ENCODE peak calls at places on chromosomes 16 and 17, in ten cellular contexts. One of them, this sample, is unnamed.

GRCh38 chr17:80195671-80196529 is 24.2 kb downstream of the SGSH start:
- DNase-seq in ascending aorta: no peak
- DNase-seq in BJ: no peak
- DNase-seq in uterus: no peak
- DNase-seq in fibroblast of pulmonary artery: peak; percentile 15
- DNase-seq in cardiac fibroblast: peak; percentile 11
- DNase-seq in lower leg skin: no peak
- DNase-seq in lower lobe of right lung: no peak
- DNase-seq in OCI-LY7: peak; percentile 51
- DNase-seq in GM12865: peak; percentile 43
- DNase-seq in this sample: no peak

GRCh38 chr17:57911834-57912673 is 43.2 kb downstream of the CUEDC1 start:
- DNase-seq in ascending aorta: peak; percentile 88
- DNase-seq in BJ: no peak
- DNase-seq in uterus: peak; percentile 89
- DNase-seq in fibroblast of pulmonary artery: peak; percentile 74
- DNase-seq in cardiac fibroblast: peak; percentile 77
- DNase-seq in lower leg skin: peak; percentile 87
- DNase-seq in lower lobe of right lung: peak; percentile 90
- DNase-seq in OCI-LY7: no peak
- DNase-seq in GM12865: no peak
- DNase-seq in this sample: peak; percentile 25

GRCh38 chr16:28604186-28604565 is 5.7 kb downstream of the SULT1A1 start:
- DNase-seq in ascending aorta: no peak
- DNase-seq in BJ: no peak
- DNase-seq in uterus: peak; percentile 9
- DNase-seq in fibroblast of pulmonary artery: no peak
- DNase-seq in cardiac fibroblast: no peak
- DNase-seq in lower leg skin: no peak
- DNase-seq in lower lobe of right lung: peak; percentile 25
- DNase-seq in OCI-LY7: no peak
- DNase-seq in GM12865: no peak
- DNase-seq in this sample: no peak

GRCh38 chr16:85881436-85881835 is 17.5 kb upstream of the IRF8 start:
- DNase-seq in ascending aorta: no peak
- DNase-seq in BJ: no peak
- DNase-seq in uterus: no peak
- DNase-seq in fibroblast of pulmonary artery: no peak
- DNase-seq in cardiac fibroblast: no peak
- DNase-seq in lower leg skin: no peak
- DNase-seq in lower lobe of right lung: no peak
- DNase-seq in OCI-LY7: no peak
- DNase-seq in GM12865: no peak
- DNase-seq in this sample: no peak

GRCh38 chr16:79288046-79288445 is 312.5 kb downstream of the MAF start:
- DNase-seq in ascending aorta: no peak
- DNase-seq in BJ: no peak
- DNase-seq in uterus: no peak
- DNase-seq in fibroblast of pulmonary artery: no peak
- DNase-seq in cardiac fibroblast: no peak
- DNase-seq in lower leg skin: no peak
- DNase-seq in lower lobe of right lung: no peak
- DNase-seq in OCI-LY7: peak; percentile 58
- DNase-seq in GM12865: peak; percentile 38
- DNase-seq in this sample: no peak

GRCh38 chr16:586047-586644 is 3.7 kb upstream of the RAB40C start:
- DNase-seq in ascending aorta: no peak
- DNase-seq in BJ: no peak
- DNase-seq in uterus: no peak
- DNase-seq in fibroblast of pulmonary artery: no peak
- DNase-seq in cardiac fibroblast: no peak
- DNase-seq in lower leg skin: no peak
- DNase-seq in lower lobe of right lung: no peak
- DNase-seq in OCI-LY7: no peak
- DNase-seq in GM12865: no peak
- DNase-seq in this sample: no peak

GRCh38 chr16:84458606-84459516 is 45.6 kb downstream of the MEAK7 start:
- DNase-seq in ascending aorta: no peak
- DNase-seq in BJ: no peak
- DNase-seq in uterus: no peak
- DNase-seq in fibroblast of pulmonary artery: no peak
- DNase-seq in cardiac fibroblast: no peak
- DNase-seq in lower leg skin: no peak
- DNase-seq in lower lobe of right lung: peak; percentile 25
- DNase-seq in OCI-LY7: no peak
- DNase-seq in GM12865: no peak
- DNase-seq in this sample: no peak

GRCh38 chr17:37148171-37148570 is 199.4 kb downstream of the AATF start:
- DNase-seq in ascending aorta: no peak
- DNase-seq in BJ: no peak
- DNase-seq in uterus: no peak
- DNase-seq in fibroblast of pulmonary artery: peak; percentile 33
- DNase-seq in cardiac fibroblast: peak; percentile 64
- DNase-seq in lower leg skin: no peak
- DNase-seq in lower lobe of right lung: no peak
- DNase-seq in OCI-LY7: no peak
- DNase-seq in GM12865: no peak
- DNase-seq in this sample: no peak

GRCh38 chr17:43707184-43707583 is 45.5 kb upstream of the MEOX1 start:
- DNase-seq in ascending aorta: no peak
- DNase-seq in BJ: no peak
- DNase-seq in uterus: no peak
- DNase-seq in fibroblast of pulmonary artery: no peak
- DNase-seq in cardiac fibroblast: no peak
- DNase-seq in lower leg skin: no peak
- DNase-seq in lower lobe of right lung: no peak
- DNase-seq in OCI-LY7: no peak
- DNase-seq in GM12865: no peak
- DNase-seq in this sample: no peak

GRCh38 chr16:80718480-80719220 is 85.7 kb downstream of the CDYL2 start:
- DNase-seq in ascending aorta: no peak
- DNase-seq in BJ: no peak
- DNase-seq in uterus: no peak
- DNase-seq in fibroblast of pulmonary artery: peak; percentile 62
- DNase-seq in cardiac fibroblast: peak; percentile 44
- DNase-seq in lower leg skin: peak; percentile 18
- DNase-seq in lower lobe of right lung: no peak
- DNase-seq in OCI-LY7: no peak
- DNase-seq in GM12865: no peak
- DNase-seq in this sample: peak; percentile 64

GRCh38 chr16:81321537-81321936 is 6.8 kb downstream of the GAN start:
- DNase-seq in ascending aorta: no peak
- DNase-seq in BJ: no peak
- DNase-seq in uterus: no peak
- DNase-seq in fibroblast of pulmonary artery: no peak
- DNase-seq in cardiac fibroblast: no peak
- DNase-seq in lower leg skin: no peak
- DNase-seq in lower lobe of right lung: no peak
- DNase-seq in OCI-LY7: no peak
- DNase-seq in GM12865: no peak
- DNase-seq in this sample: no peak

GRCh38 chr16:30903002-30903401 is 6.6 kb downstream of the CTF1 start:
- DNase-seq in ascending aorta: no peak
- DNase-seq in BJ: no peak
- DNase-seq in uterus: no peak
- DNase-seq in fibroblast of pulmonary artery: no peak
- DNase-seq in cardiac fibroblast: no peak
- DNase-seq in lower leg skin: no peak
- DNase-seq in lower lobe of right lung: no peak
- DNase-seq in OCI-LY7: no peak
- DNase-seq in GM12865: no peak
- DNase-seq in this sample: no peak

GRCh38 chr16:29656688-29657523 is 6.1 kb upstream of the SPN start:
- DNase-seq in ascending aorta: no peak
- DNase-seq in BJ: no peak
- DNase-seq in uterus: no peak
- DNase-seq in fibroblast of pulmonary artery: no peak
- DNase-seq in cardiac fibroblast: no peak
- DNase-seq in lower leg skin: no peak
- DNase-seq in lower lobe of right lung: no peak
- DNase-seq in OCI-LY7: no peak
- DNase-seq in GM12865: no peak
- DNase-seq in this sample: no peak

GRCh38 chr16:82506734-82507133 is 120.0 kb upstream of the CDH13 start:
- DNase-seq in ascending aorta: no peak
- DNase-seq in BJ: no peak
- DNase-seq in uterus: no peak
- DNase-seq in fibroblast of pulmonary artery: no peak
- DNase-seq in cardiac fibroblast: no peak
- DNase-seq in lower leg skin: no peak
- DNase-seq in lower lobe of right lung: no peak
- DNase-seq in OCI-LY7: no peak
- DNase-seq in GM12865: no peak
- DNase-seq in this sample: no peak

GRCh38 chr16:69273009-69273408 is 38.1 kb upstream of the VPS4A start:
- DNase-seq in ascending aorta: no peak
- DNase-seq in BJ: no peak
- DNase-seq in uterus: no peak
- DNase-seq in fibroblast of pulmonary artery: peak; percentile 68
- DNase-seq in cardiac fibroblast: peak; percentile 85
- DNase-seq in lower leg skin: no peak
- DNase-seq in lower lobe of right lung: no peak
- DNase-seq in OCI-LY7: no peak
- DNase-seq in GM12865: no peak
- DNase-seq in this sample: peak; percentile 66

GRCh38 chr17:38898812-38899348 is 26.5 kb upstream of the LASP1NB start:
- DNase-seq in ascending aorta: no peak
- DNase-seq in BJ: no peak
- DNase-seq in uterus: no peak
- DNase-seq in fibroblast of pulmonary artery: peak; percentile 31
- DNase-seq in cardiac fibroblast: no peak
- DNase-seq in lower leg skin: no peak
- DNase-seq in lower lobe of right lung: peak; percentile 70
- DNase-seq in OCI-LY7: peak; percentile 88
- DNase-seq in GM12865: peak; percentile 94
- DNase-seq in this sample: peak; percentile 60

DNA sequence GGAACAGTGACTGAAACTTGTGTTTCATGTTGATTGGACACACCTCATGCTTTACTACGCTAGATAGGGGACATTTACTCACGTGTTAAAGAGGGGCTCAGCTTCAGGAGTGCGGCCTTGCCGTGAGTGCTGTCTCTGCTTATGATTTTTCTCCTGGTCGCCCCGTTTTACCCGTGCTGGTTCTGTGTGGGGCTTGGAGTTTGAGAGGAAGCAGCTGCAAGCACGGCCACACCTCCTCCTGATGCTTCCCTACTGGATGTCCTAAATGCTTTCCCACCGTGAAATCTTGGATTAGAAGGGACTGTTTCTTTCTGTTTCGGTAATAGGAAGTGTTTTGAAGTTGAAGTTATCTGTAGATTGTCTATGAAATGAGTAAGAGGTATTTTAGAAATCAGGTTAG is 54.0 kb upstream of the ZNF750 start:
- DNase-seq in ascending aorta: no peak
- DNase-seq in BJ: no peak
- DNase-seq in uterus: no peak
- DNase-seq in fibroblast of pulmonary artery: peak; percentile 23
- DNase-seq in cardiac fibroblast: no peak
- DNase-seq in lower leg skin: no peak
- DNase-seq in lower lobe of right lung: no peak
- DNase-seq in OCI-LY7: no peak
- DNase-seq in GM12865: no peak
- DNase-seq in this sample: no peak
- H3K4me3 ChIP-seq in ascending aorta: no peak overlapping the region
- H3K4me3 ChIP-seq in BJ: no peak overlapping the region
- H3K4me3 ChIP-seq in uterus: no peak overlapping the region
- H3K4me3 ChIP-seq in fibroblast of pulmonary artery: no peak overlapping the region
- H3K4me3 ChIP-seq in cardiac fibroblast: no peak overlapping the region
- H3K4me3 ChIP-seq in lower leg skin: no peak overlapping the region
- H3K4me3 ChIP-seq in lower lobe of right lung: no peak overlapping the region
- H3K4me3 ChIP-seq in OCI-LY7: no peak overlapping the region
- H3K4me3 ChIP-seq in GM12865: no peak overlapping the region
- H3K4me3 ChIP-seq in this sample: no peak overlapping the region

DNA sequence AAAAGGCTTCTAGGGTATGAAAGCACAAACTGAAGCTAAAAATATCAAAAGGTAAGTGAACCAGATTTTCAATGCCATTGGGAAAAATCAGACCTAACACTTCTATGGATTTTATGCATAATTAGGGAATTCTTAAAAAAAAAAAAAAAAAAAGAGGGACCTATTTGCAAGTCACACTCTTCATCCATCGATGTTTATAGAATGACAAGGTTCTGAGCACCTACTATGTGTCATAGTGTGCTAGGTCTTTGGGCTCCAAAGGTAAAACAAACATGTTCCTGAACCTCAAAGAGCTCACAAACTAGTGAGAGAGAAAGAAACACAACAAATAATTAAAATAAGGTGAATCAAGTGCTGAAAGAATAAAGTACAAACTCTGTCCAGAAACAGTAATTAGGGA is 1.9 kb downstream of the HEATR6 start:
- DNase-seq in ascending aorta: no peak
- DNase-seq in BJ: no peak
- DNase-seq in uterus: no peak
- DNase-seq in fibroblast of pulmonary artery: no peak
- DNase-seq in cardiac fibroblast: no peak
- DNase-seq in lower leg skin: no peak
- DNase-seq in lower lobe of right lung: no peak
- DNase-seq in OCI-LY7: no peak
- DNase-seq in GM12865: no peak
- DNase-seq in this sample: no peak
- H3K4me3 ChIP-seq in ascending aorta: no peak overlapping the region
- H3K4me3 ChIP-seq in BJ: no peak overlapping the region
- H3K4me3 ChIP-seq in uterus: no peak overlapping the region
- H3K4me3 ChIP-seq in fibroblast of pulmonary artery: peak overlapping the region; percentile 76
- H3K4me3 ChIP-seq in cardiac fibroblast: no peak overlapping the region
- H3K4me3 ChIP-seq in lower leg skin: no peak overlapping the region
- H3K4me3 ChIP-seq in lower lobe of right lung: no peak overlapping the region
- H3K4me3 ChIP-seq in OCI-LY7: no peak overlapping the region
- H3K4me3 ChIP-seq in GM12865: no peak overlapping the region
- H3K4me3 ChIP-seq in this sample: peak overlapping the region; percentile 13

GRCh38 chr16:57759131-57759530 is 23.6 kb downstream of the KATNB1 start:
- DNase-seq in ascending aorta: no peak
- DNase-seq in BJ: no peak
- DNase-seq in uterus: no peak
- DNase-seq in fibroblast of pulmonary artery: no peak
- DNase-seq in cardiac fibroblast: no peak
- DNase-seq in lower leg skin: no peak
- DNase-seq in lower lobe of right lung: peak; percentile 43
- DNase-seq in OCI-LY7: no peak
- DNase-seq in GM12865: no peak
- DNase-seq in this sample: no peak
- H3K4me3 ChIP-seq in ascending aorta: no peak overlapping the region
- H3K4me3 ChIP-seq in BJ: no peak overlapping the region
- H3K4me3 ChIP-seq in uterus: no peak overlapping the region
- H3K4me3 ChIP-seq in fibroblast of pulmonary artery: no peak overlapping the region
- H3K4me3 ChIP-seq in cardiac fibroblast: no peak overlapping the region
- H3K4me3 ChIP-seq in lower leg skin: no peak overlapping the region
- H3K4me3 ChIP-seq in lower lobe of right lung: no peak overlapping the region
- H3K4me3 ChIP-seq in OCI-LY7: no peak overlapping the region
- H3K4me3 ChIP-seq in GM12865: no peak overlapping the region
- H3K4me3 ChIP-seq in this sample: no peak overlapping the region

DNA sequence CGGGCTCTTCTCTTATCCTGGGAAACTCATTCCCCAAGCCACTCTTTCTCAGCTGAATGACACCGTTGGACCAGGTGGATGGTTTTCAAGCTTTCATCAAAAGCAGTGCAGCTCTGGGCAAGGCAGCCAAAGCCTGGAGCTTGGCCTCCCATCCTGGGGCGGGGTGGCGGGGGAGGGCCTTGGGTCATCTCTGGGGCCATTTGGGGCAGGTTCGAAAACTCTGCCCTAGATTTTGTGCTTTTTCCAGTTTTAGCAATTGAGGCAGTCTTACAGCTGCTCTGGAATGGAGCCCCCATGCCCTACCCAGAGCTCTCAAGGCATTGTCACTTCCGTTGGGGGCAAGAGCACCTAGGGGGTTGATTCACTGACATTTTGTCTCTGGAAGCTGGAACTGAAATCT is 9.1 kb downstream of the MPRIP start:
- DNase-seq in ascending aorta: peak; percentile 39
- DNase-seq in BJ: no peak
- DNase-seq in uterus: peak; percentile 7
- DNase-seq in fibroblast of pulmonary artery: no peak
- DNase-seq in cardiac fibroblast: no peak
- DNase-seq in lower leg skin: no peak
- DNase-seq in lower lobe of right lung: no peak
- DNase-seq in OCI-LY7: no peak
- DNase-seq in GM12865: no peak
- DNase-seq in this sample: no peak
- H3K4me3 ChIP-seq in ascending aorta: no peak overlapping the region
- H3K4me3 ChIP-seq in BJ: no peak overlapping the region
- H3K4me3 ChIP-seq in uterus: no peak overlapping the region
- H3K4me3 ChIP-seq in fibroblast of pulmonary artery: no peak overlapping the region
- H3K4me3 ChIP-seq in cardiac fibroblast: no peak overlapping the region
- H3K4me3 ChIP-seq in lower leg skin: no peak overlapping the region
- H3K4me3 ChIP-seq in lower lobe of right lung: no peak overlapping the region
- H3K4me3 ChIP-seq in OCI-LY7: no peak overlapping the region
- H3K4me3 ChIP-seq in GM12865: no peak overlapping the region
- H3K4me3 ChIP-seq in this sample: no peak overlapping the region

This sample was measured in skeletal muscle cell.